ENCODE peak calls at places on chromosomes 6 and 20, in five cellular contexts. Q is activated T-helper 1 cell treated with anti-CD3 and anti-CD28 coated beads, Interleukin-2, amount 50 U/mL, for 16 hours; C is H9; Z is Calu3; V is effector memory CD4-positive, alpha-beta T cell. I is an unnamed sample.
A peak's percentile ranks its signal among the peaks of the same experiment; 100 is the strongest.

GRCh38 chr6:7535498-7535897 is 6.0 kb upstream of the DSP start:
- DNase-seq in Z (no peak), C (no peak), Q (no peak), V (no peak), I (peak; percentile 11)

GRCh38 chr20:38873050-38873581 is 53.1 kb upstream of the FAM83D start:
- DNase-seq in Z (no peak), V (peak; percentile 73), C (no peak), Q (peak; percentile 40), I (no peak)

GRCh38 chr6:25951296-25952032 is 11.1 kb upstream of the TRIM38 start:
- DNase-seq in Q (no peak), Z (no peak), V (no peak), C (no peak), I (no peak)

GRCh38 chr20:1278993-1279392 is 12.9 kb downstream of the SNPH start:
- DNase-seq in Q (no peak), C (no peak), V (no peak), Z (no peak), I (no peak)

GRCh38 chr6:47478233-47479155 is 905 bp downstream of the CD2AP start:
- DNase-seq in C (no peak), Q (no peak), Z (no peak), V (no peak), I (peak; percentile 36)

GRCh38 chr6:150238294-150238693 is 95.5 kb downstream of the PPP1R14C start:
- DNase-seq in C (no peak), V (no peak), Z (peak; percentile 27), Q (no peak), I (no peak)

GRCh38 chr6:26501482-26501986 is 1.4 kb downstream of the BTN1A1 start:
- DNase-seq in Z (peak; percentile 32), C (peak; percentile 54), V (peak; percentile 1), Q (peak; percentile 4), I (no peak)

GRCh38 chr6:13870185-13870584 is 54.6 kb upstream of the RNF182 start:
- DNase-seq in Q (no peak), C (no peak), V (no peak), Z (no peak), I (no peak)

GRCh38 chr6:137903933-137904821 is 37.1 kb downstream of the TNFAIP3 start:
- DNase-seq in C (no peak), Q (no peak), Z (peak; percentile 28), V (no peak), I (no peak)

GRCh38 chr20:46648903-46649649 is 2.2 kb downstream of the SLC13A3 start:
- DNase-seq in Z (no peak), V (no peak), Q (no peak), C (no peak), I (no peak)

GRCh38 chr6:27031302-27031701 is 216.2 kb upstream of the PRSS16 start:
- DNase-seq in Z (no peak), Q (no peak), C (no peak), V (no peak), I (no peak)

GRCh38 chr6:3843379-3844096 is 5.6 kb upstream of the FAM50B start:
- DNase-seq in C (no peak), V (no peak), Q (no peak), Z (no peak), I (no peak)

GRCh38 chr6:136180729-136181128 is 69.4 kb downstream of the MTFR2 start:
- DNase-seq in V (no peak), C (no peak), Q (no peak), Z (no peak), I (no peak)